ENCODE peak calls at places on chromosomes 13 and 19, in ten cellular contexts. One of them, this sample, is unnamed.

GRCh38 chr19:14112051-14112808 is 5.3 kb downstream of the PRKACA start:
- DNase-seq in NCI-H187 treated with DMSO at 0.1 percent for 48 hours: no peak
- DNase-seq in activated B cell treated with CpG ODN at 0.5 μM for 24 hours: no peak
- DNase-seq in COR-L47: no peak
- DNase-seq in CD8-positive, alpha-beta memory T cell: no peak
- DNase-seq in CD8-positive, alpha-beta T cell: no peak
- DNase-seq in left ventricle myocardium superior: peak
- DNase-seq in type B pancreatic cell: no peak
- DNase-seq in stimulated activated CD4-positive, alpha-beta T cell treated with anti-CD3 and anti-CD28 coated beads, Interleukin-4, amount 100 ng/mL, for 48 hours: no peak
- DNase-seq in GF-D8: no peak
- DNase-seq in this sample: no peak

GRCh38 chr19:11422163-11423068 is 3.3 kb upstream of the RGL3 start:
- DNase-seq in CD8-positive, alpha-beta T cell: peak
- DNase-seq in NCI-H187 treated with DMSO at 0.1 percent for 48 hours: no peak
- DNase-seq in COR-L47: no peak
- DNase-seq in type B pancreatic cell: no peak
- DNase-seq in CD8-positive, alpha-beta memory T cell: peak
- DNase-seq in activated B cell treated with CpG ODN at 0.5 μM for 24 hours: peak
- DNase-seq in left ventricle myocardium superior: peak
- DNase-seq in GF-D8: no peak
- DNase-seq in stimulated activated CD4-positive, alpha-beta T cell treated with anti-CD3 and anti-CD28 coated beads, Interleukin-4, amount 100 ng/mL, for 48 hours: peak
- DNase-seq in this sample: peak

GRCh38 chr13:73683746-73684145 is 450.5 kb downstream of the KLF12 start:
- DNase-seq in GF-D8: no peak
- DNase-seq in CD8-positive, alpha-beta memory T cell: no peak
- DNase-seq in NCI-H187 treated with DMSO at 0.1 percent for 48 hours: no peak
- DNase-seq in stimulated activated CD4-positive, alpha-beta T cell treated with anti-CD3 and anti-CD28 coated beads, Interleukin-4, amount 100 ng/mL, for 48 hours: no peak
- DNase-seq in left ventricle myocardium superior: no peak
- DNase-seq in type B pancreatic cell: no peak
- DNase-seq in COR-L47: no peak
- DNase-seq in CD8-positive, alpha-beta T cell: no peak
- DNase-seq in activated B cell treated with CpG ODN at 0.5 μM for 24 hours: no peak
- DNase-seq in this sample: no peak

GRCh38 chr19:55472463-55472862 is 4.0 kb upstream of the ZNF628 start:
- DNase-seq in NCI-H187 treated with DMSO at 0.1 percent for 48 hours: no peak
- DNase-seq in CD8-positive, alpha-beta memory T cell: no peak
- DNase-seq in GF-D8: no peak
- DNase-seq in left ventricle myocardium superior: no peak
- DNase-seq in CD8-positive, alpha-beta T cell: no peak
- DNase-seq in COR-L47: no peak
- DNase-seq in type B pancreatic cell: no peak
- DNase-seq in stimulated activated CD4-positive, alpha-beta T cell treated with anti-CD3 and anti-CD28 coated beads, Interleukin-4, amount 100 ng/mL, for 48 hours: no peak
- DNase-seq in activated B cell treated with CpG ODN at 0.5 μM for 24 hours: no peak
- DNase-seq in this sample: no peak

GRCh38 chr19:34353546-34353945 is 11.4 kb upstream of the GPI start:
- DNase-seq in CD8-positive, alpha-beta memory T cell: no peak
- DNase-seq in type B pancreatic cell: no peak
- DNase-seq in COR-L47: no peak
- DNase-seq in stimulated activated CD4-positive, alpha-beta T cell treated with anti-CD3 and anti-CD28 coated beads, Interleukin-4, amount 100 ng/mL, for 48 hours: no peak
- DNase-seq in NCI-H187 treated with DMSO at 0.1 percent for 48 hours: no peak
- DNase-seq in CD8-positive, alpha-beta T cell: no peak
- DNase-seq in left ventricle myocardium superior: no peak
- DNase-seq in GF-D8: no peak
- DNase-seq in activated B cell treated with CpG ODN at 0.5 μM for 24 hours: no peak
- DNase-seq in this sample: no peak

GRCh38 chr13:22740264-22740663 is 440.5 kb upstream of the SGCG start:
- DNase-seq in activated B cell treated with CpG ODN at 0.5 μM for 24 hours: no peak
- DNase-seq in GF-D8: no peak
- DNase-seq in CD8-positive, alpha-beta T cell: no peak
- DNase-seq in type B pancreatic cell: no peak
- DNase-seq in COR-L47: no peak
- DNase-seq in NCI-H187 treated with DMSO at 0.1 percent for 48 hours: no peak
- DNase-seq in left ventricle myocardium superior: no peak
- DNase-seq in stimulated activated CD4-positive, alpha-beta T cell treated with anti-CD3 and anti-CD28 coated beads, Interleukin-4, amount 100 ng/mL, for 48 hours: no peak
- DNase-seq in CD8-positive, alpha-beta memory T cell: no peak
- DNase-seq in this sample: no peak

GRCh38 chr13:44237276-44237767 is 136.3 kb upstream of the SERP2 start:
- DNase-seq in CD8-positive, alpha-beta memory T cell: no peak
- DNase-seq in GF-D8: peak
- DNase-seq in CD8-positive, alpha-beta T cell: no peak
- DNase-seq in activated B cell treated with CpG ODN at 0.5 μM for 24 hours: no peak
- DNase-seq in left ventricle myocardium superior: peak
- DNase-seq in COR-L47: no peak
- DNase-seq in type B pancreatic cell: no peak
- DNase-seq in stimulated activated CD4-positive, alpha-beta T cell treated with anti-CD3 and anti-CD28 coated beads, Interleukin-4, amount 100 ng/mL, for 48 hours: no peak
- DNase-seq in NCI-H187 treated with DMSO at 0.1 percent for 48 hours: no peak
- DNase-seq in this sample: no peak

GRCh38 chr13:95524270-95524901 is 28.1 kb upstream of the CLDN10 start:
- DNase-seq in type B pancreatic cell: no peak
- DNase-seq in stimulated activated CD4-positive, alpha-beta T cell treated with anti-CD3 and anti-CD28 coated beads, Interleukin-4, amount 100 ng/mL, for 48 hours: no peak
- DNase-seq in CD8-positive, alpha-beta memory T cell: no peak
- DNase-seq in left ventricle myocardium superior: no peak
- DNase-seq in COR-L47: no peak
- DNase-seq in NCI-H187 treated with DMSO at 0.1 percent for 48 hours: no peak
- DNase-seq in GF-D8: peak
- DNase-seq in activated B cell treated with CpG ODN at 0.5 μM for 24 hours: no peak
- DNase-seq in CD8-positive, alpha-beta T cell: no peak
- DNase-seq in this sample: no peak

GRCh38 chr13:35157143-35157755 is 215.2 kb downstream of the NBEA start:
- DNase-seq in CD8-positive, alpha-beta memory T cell: no peak
- DNase-seq in type B pancreatic cell: no peak
- DNase-seq in activated B cell treated with CpG ODN at 0.5 μM for 24 hours: no peak
- DNase-seq in GF-D8: peak
- DNase-seq in CD8-positive, alpha-beta T cell: no peak
- DNase-seq in COR-L47: peak
- DNase-seq in NCI-H187 treated with DMSO at 0.1 percent for 48 hours: no peak
- DNase-seq in left ventricle myocardium superior: no peak
- DNase-seq in stimulated activated CD4-positive, alpha-beta T cell treated with anti-CD3 and anti-CD28 coated beads, Interleukin-4, amount 100 ng/mL, for 48 hours: peak
- DNase-seq in this sample: peak

GRCh38 chr19:33521480-33522370 is at the start of gene PEPD:
- DNase-seq in stimulated activated CD4-positive, alpha-beta T cell treated with anti-CD3 and anti-CD28 coated beads, Interleukin-4, amount 100 ng/mL, for 48 hours: peak
- DNase-seq in COR-L47: peak
- DNase-seq in CD8-positive, alpha-beta T cell: peak
- DNase-seq in left ventricle myocardium superior: peak
- DNase-seq in activated B cell treated with CpG ODN at 0.5 μM for 24 hours: peak
- DNase-seq in CD8-positive, alpha-beta memory T cell: peak
- DNase-seq in GF-D8: peak
- DNase-seq in type B pancreatic cell: peak
- DNase-seq in NCI-H187 treated with DMSO at 0.1 percent for 48 hours: peak
- DNase-seq in this sample: peak

GRCh38 chr19:6536138-6536671 is 5.4 kb downstream of the TNFSF9 start:
- DNase-seq in stimulated activated CD4-positive, alpha-beta T cell treated with anti-CD3 and anti-CD28 coated beads, Interleukin-4, amount 100 ng/mL, for 48 hours: peak
- DNase-seq in COR-L47: peak
- DNase-seq in type B pancreatic cell: no peak
- DNase-seq in left ventricle myocardium superior: no peak
- DNase-seq in CD8-positive, alpha-beta memory T cell: peak
- DNase-seq in CD8-positive, alpha-beta T cell: peak
- DNase-seq in activated B cell treated with CpG ODN at 0.5 μM for 24 hours: peak
- DNase-seq in NCI-H187 treated with DMSO at 0.1 percent for 48 hours: no peak
- DNase-seq in GF-D8: peak
- DNase-seq in this sample: peak

GRCh38 chr19:10007811-10008211 is 2.5 kb downstream of the COL5A3 start:
- DNase-seq in CD8-positive, alpha-beta T cell: no peak
- DNase-seq in activated B cell treated with CpG ODN at 0.5 μM for 24 hours: no peak
- DNase-seq in CD8-positive, alpha-beta memory T cell: no peak
- DNase-seq in type B pancreatic cell: no peak
- DNase-seq in COR-L47: no peak
- DNase-seq in GF-D8: no peak
- DNase-seq in left ventricle myocardium superior: peak
- DNase-seq in NCI-H187 treated with DMSO at 0.1 percent for 48 hours: no peak
- DNase-seq in stimulated activated CD4-positive, alpha-beta T cell treated with anti-CD3 and anti-CD28 coated beads, Interleukin-4, amount 100 ng/mL, for 48 hours: no peak
- DNase-seq in this sample: no peak

GRCh38 chr13:98214008-98214643 is 37.1 kb upstream of the RNF113B start:
- DNase-seq in activated B cell treated with CpG ODN at 0.5 μM for 24 hours: no peak
- DNase-seq in NCI-H187 treated with DMSO at 0.1 percent for 48 hours: no peak
- DNase-seq in GF-D8: no peak
- DNase-seq in COR-L47: no peak
- DNase-seq in type B pancreatic cell: no peak
- DNase-seq in stimulated activated CD4-positive, alpha-beta T cell treated with anti-CD3 and anti-CD28 coated beads, Interleukin-4, amount 100 ng/mL, for 48 hours: no peak
- DNase-seq in left ventricle myocardium superior: no peak
- DNase-seq in CD8-positive, alpha-beta memory T cell: no peak
- DNase-seq in CD8-positive, alpha-beta T cell: no peak
- DNase-seq in this sample: no peak

GRCh38 chr19:21023901-21024300 is 3.4 kb downstream of the ZNF430 start:
- DNase-seq in left ventricle myocardium superior: no peak
- DNase-seq in COR-L47: no peak
- DNase-seq in NCI-H187 treated with DMSO at 0.1 percent for 48 hours: no peak
- DNase-seq in CD8-positive, alpha-beta memory T cell: no peak
- DNase-seq in GF-D8: no peak
- DNase-seq in type B pancreatic cell: no peak
- DNase-seq in stimulated activated CD4-positive, alpha-beta T cell treated with anti-CD3 and anti-CD28 coated beads, Interleukin-4, amount 100 ng/mL, for 48 hours: no peak
- DNase-seq in activated B cell treated with CpG ODN at 0.5 μM for 24 hours: no peak
- DNase-seq in CD8-positive, alpha-beta T cell: no peak
- DNase-seq in this sample: no peak

GRCh38 chr19:36059180-36059910 is 4.6 kb downstream of the WDR62 start:
- DNase-seq in CD8-positive, alpha-beta T cell: no peak
- DNase-seq in CD8-positive, alpha-beta memory T cell: no peak
- DNase-seq in COR-L47: no peak
- DNase-seq in GF-D8: no peak
- DNase-seq in left ventricle myocardium superior: no peak
- DNase-seq in type B pancreatic cell: no peak
- DNase-seq in stimulated activated CD4-positive, alpha-beta T cell treated with anti-CD3 and anti-CD28 coated beads, Interleukin-4, amount 100 ng/mL, for 48 hours: no peak
- DNase-seq in activated B cell treated with CpG ODN at 0.5 μM for 24 hours: no peak
- DNase-seq in NCI-H187 treated with DMSO at 0.1 percent for 48 hours: no peak
- DNase-seq in this sample: no peak

GRCh38 chr13:66424417-66424816 is 805.7 kb downstream of the PCDH9 start:
- DNase-seq in type B pancreatic cell: no peak
- DNase-seq in COR-L47: no peak
- DNase-seq in NCI-H187 treated with DMSO at 0.1 percent for 48 hours: no peak
- DNase-seq in CD8-positive, alpha-beta T cell: no peak
- DNase-seq in stimulated activated CD4-positive, alpha-beta T cell treated with anti-CD3 and anti-CD28 coated beads, Interleukin-4, amount 100 ng/mL, for 48 hours: no peak
- DNase-seq in CD8-positive, alpha-beta memory T cell: no peak
- DNase-seq in left ventricle myocardium superior: no peak
- DNase-seq in activated B cell treated with CpG ODN at 0.5 μM for 24 hours: no peak
- DNase-seq in GF-D8: no peak
- DNase-seq in this sample: no peak

GRCh38 chr13:70817571-70817970 is 709.3 kb upstream of the KLHL1 start:
- DNase-seq in NCI-H187 treated with DMSO at 0.1 percent for 48 hours: no peak
- DNase-seq in activated B cell treated with CpG ODN at 0.5 μM for 24 hours: no peak
- DNase-seq in left ventricle myocardium superior: no peak
- DNase-seq in type B pancreatic cell: no peak
- DNase-seq in COR-L47: no peak
- DNase-seq in GF-D8: no peak
- DNase-seq in CD8-positive, alpha-beta memory T cell: no peak
- DNase-seq in stimulated activated CD4-positive, alpha-beta T cell treated with anti-CD3 and anti-CD28 coated beads, Interleukin-4, amount 100 ng/mL, for 48 hours: no peak
- DNase-seq in CD8-positive, alpha-beta T cell: no peak
- DNase-seq in this sample: no peak

GRCh38 chr19:40603071-40603718 is 2.0 kb downstream of the LTBP4 start:
- DNase-seq in COR-L47: no peak
- DNase-seq in NCI-H187 treated with DMSO at 0.1 percent for 48 hours: no peak
- DNase-seq in stimulated activated CD4-positive, alpha-beta T cell treated with anti-CD3 and anti-CD28 coated beads, Interleukin-4, amount 100 ng/mL, for 48 hours: no peak
- DNase-seq in CD8-positive, alpha-beta T cell: no peak
- DNase-seq in activated B cell treated with CpG ODN at 0.5 μM for 24 hours: no peak
- DNase-seq in GF-D8: no peak
- DNase-seq in CD8-positive, alpha-beta memory T cell: no peak
- DNase-seq in type B pancreatic cell: no peak
- DNase-seq in left ventricle myocardium superior: no peak
- DNase-seq in this sample: no peak

GRCh38 chr19:41298327-41298964 is 11.5 kb upstream of the CCDC97 start:
- DNase-seq in CD8-positive, alpha-beta memory T cell: peak
- DNase-seq in left ventricle myocardium superior: peak
- DNase-seq in activated B cell treated with CpG ODN at 0.5 μM for 24 hours: no peak
- DNase-seq in type B pancreatic cell: no peak
- DNase-seq in CD8-positive, alpha-beta T cell: no peak
- DNase-seq in stimulated activated CD4-positive, alpha-beta T cell treated with anti-CD3 and anti-CD28 coated beads, Interleukin-4, amount 100 ng/mL, for 48 hours: no peak
- DNase-seq in GF-D8: peak
- DNase-seq in COR-L47: peak
- DNase-seq in NCI-H187 treated with DMSO at 0.1 percent for 48 hours: no peak
- DNase-seq in this sample: no peak

GRCh38 chr19:33960566-33960965 is 163.9 kb downstream of the KCTD15 start:
- DNase-seq in stimulated activated CD4-positive, alpha-beta T cell treated with anti-CD3 and anti-CD28 coated beads, Interleukin-4, amount 100 ng/mL, for 48 hours: no peak
- DNase-seq in GF-D8: no peak
- DNase-seq in type B pancreatic cell: no peak
- DNase-seq in COR-L47: no peak
- DNase-seq in CD8-positive, alpha-beta memory T cell: no peak
- DNase-seq in NCI-H187 treated with DMSO at 0.1 percent for 48 hours: no peak
- DNase-seq in activated B cell treated with CpG ODN at 0.5 μM for 24 hours: no peak
- DNase-seq in left ventricle myocardium superior: no peak
- DNase-seq in CD8-positive, alpha-beta T cell: peak
- DNase-seq in this sample: no peak

GRCh38 chr13:114145256-114145655 is 12.8 kb upstream of the RASA3 start:
- DNase-seq in CD8-positive, alpha-beta T cell: peak
- DNase-seq in CD8-positive, alpha-beta memory T cell: no peak
- DNase-seq in COR-L47: no peak
- DNase-seq in GF-D8: no peak
- DNase-seq in stimulated activated CD4-positive, alpha-beta T cell treated with anti-CD3 and anti-CD28 coated beads, Interleukin-4, amount 100 ng/mL, for 48 hours: no peak
- DNase-seq in activated B cell treated with CpG ODN at 0.5 μM for 24 hours: no peak
- DNase-seq in left ventricle myocardium superior: no peak
- DNase-seq in type B pancreatic cell: no peak
- DNase-seq in NCI-H187 treated with DMSO at 0.1 percent for 48 hours: no peak
- DNase-seq in this sample: no peak

GRCh38 chr13:98467263-98467985 is 109.5 kb downstream of the STK24 start:
- DNase-seq in stimulated activated CD4-positive, alpha-beta T cell treated with anti-CD3 and anti-CD28 coated beads, Interleukin-4, amount 100 ng/mL, for 48 hours: no peak
- DNase-seq in CD8-positive, alpha-beta memory T cell: no peak
- DNase-seq in left ventricle myocardium superior: peak
- DNase-seq in GF-D8: no peak
- DNase-seq in NCI-H187 treated with DMSO at 0.1 percent for 48 hours: no peak
- DNase-seq in COR-L47: no peak
- DNase-seq in type B pancreatic cell: no peak
- DNase-seq in CD8-positive, alpha-beta T cell: no peak
- DNase-seq in activated B cell treated with CpG ODN at 0.5 μM for 24 hours: no peak
- DNase-seq in this sample: no peak

GRCh38 chr19:18543814-18544475 is 572 bp upstream of the FKBP8 start:
- DNase-seq in NCI-H187 treated with DMSO at 0.1 percent for 48 hours: no peak
- DNase-seq in GF-D8: peak
- DNase-seq in CD8-positive, alpha-beta T cell: peak
- DNase-seq in CD8-positive, alpha-beta memory T cell: peak
- DNase-seq in stimulated activated CD4-positive, alpha-beta T cell treated with anti-CD3 and anti-CD28 coated beads, Interleukin-4, amount 100 ng/mL, for 48 hours: peak
- DNase-seq in COR-L47: peak
- DNase-seq in type B pancreatic cell: no peak
- DNase-seq in left ventricle myocardium superior: peak
- DNase-seq in activated B cell treated with CpG ODN at 0.5 μM for 24 hours: no peak
- DNase-seq in this sample: peak

GRCh38 chr19:51986309-51987291 is at the start of gene ZNF350:
- DNase-seq in COR-L47: peak
- DNase-seq in stimulated activated CD4-positive, alpha-beta T cell treated with anti-CD3 and anti-CD28 coated beads, Interleukin-4, amount 100 ng/mL, for 48 hours: peak
- DNase-seq in NCI-H187 treated with DMSO at 0.1 percent for 48 hours: peak
- DNase-seq in left ventricle myocardium superior: peak
- DNase-seq in type B pancreatic cell: peak
- DNase-seq in CD8-positive, alpha-beta T cell: peak
- DNase-seq in CD8-positive, alpha-beta memory T cell: peak
- DNase-seq in activated B cell treated with CpG ODN at 0.5 μM for 24 hours: peak
- DNase-seq in GF-D8: peak
- DNase-seq in this sample: peak

This sample was measured in GM19239.